ENCODE peak calls at places on chromosomes 3 and 15, in ten cellular contexts. W is right lobe of liver; S is psoas muscle; J is GM23248; N is heart left ventricle; R is naive thymus-derived CD4-positive, alpha-beta T cell; Y is pancreas; A is cardiac muscle cell; K is neuronal stem cell; Z is breast epithelium. P is an unnamed sample.
A peak's percentile ranks its signal among the peaks of the same experiment; 100 is the strongest.

GRCh38 chr15:31489281-31489680 is 162.6 kb downstream of the KLF13 start:
- DNase-seq in W (no peak), S (no peak), J (no peak), N (no peak), R (no peak), Y (no peak), A (no peak), K (no peak), Z (no peak), P (no peak)

GRCh38 chr3:38004415-38005075 is 14.0 kb downstream of the VILL start:
- DNase-seq in W (peak; percentile 81), S (peak; percentile 73), J (peak; percentile 82), N (no peak), R (peak; percentile 37), Y (peak; percentile 71), A (peak; percentile 77), K (no peak), Z (peak; percentile 84), P (peak; percentile 91)

GRCh38 chr3:23704316-23704715 is 101.4 kb upstream of the UBE2E1 start:
- DNase-seq in W (no peak), S (no peak), J (no peak), N (no peak), R (no peak), Y (no peak), A (no peak), K (no peak), Z (no peak), P (no peak)

GRCh38 chr15:65095011-65095746 is 18.6 kb downstream of the KBTBD13 start:
- DNase-seq in W (peak; percentile 76), S (no peak), J (no peak), N (no peak), R (no peak), Y (no peak), A (no peak), K (no peak), Z (no peak), P (no peak)

GRCh38 chr3:10329495-10330015 is 8.6 kb upstream of the SEC13 start:
- DNase-seq in W (peak; percentile 25), S (no peak), J (no peak), N (no peak), R (no peak), Y (no peak), A (no peak), K (no peak), Z (no peak), P (no peak)

GRCh38 chr3:46022909-46023785 is 4.1 kb downstream of the XCR1 start:
- DNase-seq in W (no peak), S (no peak), J (no peak), N (no peak), R (no peak), Y (no peak), A (no peak), K (no peak), Z (no peak), P (no peak)

GRCh38 chr3:57228734-57229505 is 1.4 kb downstream of the APPL1 start:
- DNase-seq in W (no peak), S (no peak), J (peak; percentile 89), N (no peak), R (no peak), Y (no peak), A (no peak), K (no peak), Z (no peak), P (no peak)

GRCh38 chr15:45539680-45540079 is 17.1 kb upstream of the SLC30A4 start:
- DNase-seq in W (no peak), S (no peak), J (no peak), N (no peak), R (no peak), Y (no peak), A (no peak), K (no peak), Z (no peak), P (no peak)

GRCh38 chr3:156792536-156792935 is 33.6 kb upstream of the LEKR1 start:
- DNase-seq in W (no peak), S (no peak), J (no peak), N (no peak), R (no peak), Y (no peak), A (no peak), K (no peak), Z (no peak), P (no peak)

DNA sequence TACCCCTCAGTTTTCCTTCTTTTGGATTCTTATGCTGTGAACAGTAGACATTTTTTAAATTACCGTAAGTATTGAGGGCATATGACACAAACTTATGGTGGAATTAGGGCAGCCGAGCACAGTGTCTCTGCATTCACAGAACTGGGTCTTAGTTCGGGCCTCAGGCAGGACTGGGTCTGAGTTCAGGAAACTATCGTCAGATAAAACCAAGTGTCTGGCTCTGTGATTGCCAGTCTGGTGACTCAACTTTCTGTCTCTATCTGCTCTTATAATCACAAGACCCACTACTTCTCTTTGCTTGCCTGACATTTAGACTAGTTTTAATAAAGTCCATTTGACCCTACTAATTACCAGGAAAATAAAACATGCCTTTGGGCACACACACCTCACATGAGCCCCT is 146.2 kb downstream of the LMLN start:
- DNase-seq in W (no peak), S (no peak), J (no peak), N (no peak), R (no peak), Y (no peak), A (no peak), K (no peak), Z (no peak), P (no peak)
- H3K9me3 ChIP-seq in W (no peaks in the 10 kb centered on the region), S (no peaks in the 10 kb centered on the region), J (no peaks in the 10 kb centered on the region), N (no peaks in the 10 kb centered on the region), R (no peaks in the 10 kb centered on the region), Y (no peaks in the 10 kb centered on the region), A (no peaks in the 10 kb centered on the region), K (no peaks in the 10 kb centered on the region), Z (no peaks in the 10 kb centered on the region), P (no peaks in the 10 kb centered on the region)

GRCh38 chr3:61853912-61854311 is 292.5 kb downstream of the PTPRG start:
- DNase-seq in W (no peak), S (no peak), J (no peak), N (no peak), R (no peak), Y (no peak), A (peak; percentile 23), K (no peak), Z (no peak), P (no peak)

GRCh38 chr3:61844346-61844745 is 283.0 kb downstream of the PTPRG start:
- DNase-seq in W (no peak), S (no peak), J (no peak), N (no peak), R (no peak), Y (no peak), A (no peak), K (no peak), Z (no peak), P (no peak)

GRCh38 chr3:61846488-61846887 is 285.1 kb downstream of the PTPRG start:
- DNase-seq in W (no peak), S (no peak), J (no peak), N (no peak), R (no peak), Y (no peak), A (no peak), K (no peak), Z (no peak), P (no peak)

GRCh38 chr3:61847784-61848462 is 286.6 kb downstream of the PTPRG start:
- DNase-seq in W (peak; percentile 73), S (peak; percentile 50), J (peak; percentile 50), N (peak; percentile 71), R (no peak), Y (peak; percentile 10), A (peak; percentile 78), K (no peak), Z (no peak), P (peak; percentile 48)

DNA sequence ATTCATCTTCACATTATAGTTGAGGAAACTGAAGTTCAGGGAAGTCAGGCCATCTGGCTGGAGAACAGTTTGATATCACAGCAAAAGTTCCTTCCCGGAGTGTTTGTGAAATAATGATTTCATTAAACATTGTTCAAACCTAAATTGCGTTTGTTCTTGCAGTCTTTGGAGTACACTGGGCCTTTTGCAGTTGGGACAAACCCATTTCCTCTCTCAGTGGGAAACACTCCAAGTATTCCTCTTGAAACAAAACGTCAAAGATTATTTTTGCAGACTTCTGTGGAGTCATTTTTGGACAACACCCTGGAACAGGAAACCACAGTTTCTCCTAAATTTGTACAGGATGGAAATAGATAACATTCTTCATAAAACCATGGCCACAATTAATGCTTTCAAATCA is 287.5 kb downstream of the PTPRG start:
- DNase-seq in W (no peak), S (no peak), J (peak; percentile 72), N (no peak), R (no peak), Y (no peak), A (no peak), K (no peak), Z (no peak), P (no peak)
- H3K4me3 ChIP-seq in W (no peak overlapping the region), S (no peak overlapping the region), J (peak overlapping the region; percentile 37), N (no peak overlapping the region), R (no peak overlapping the region), Y (no peak overlapping the region), A (no peak overlapping the region), K (no peak overlapping the region), Z (no peak overlapping the region), P (no peak overlapping the region)

DNA sequence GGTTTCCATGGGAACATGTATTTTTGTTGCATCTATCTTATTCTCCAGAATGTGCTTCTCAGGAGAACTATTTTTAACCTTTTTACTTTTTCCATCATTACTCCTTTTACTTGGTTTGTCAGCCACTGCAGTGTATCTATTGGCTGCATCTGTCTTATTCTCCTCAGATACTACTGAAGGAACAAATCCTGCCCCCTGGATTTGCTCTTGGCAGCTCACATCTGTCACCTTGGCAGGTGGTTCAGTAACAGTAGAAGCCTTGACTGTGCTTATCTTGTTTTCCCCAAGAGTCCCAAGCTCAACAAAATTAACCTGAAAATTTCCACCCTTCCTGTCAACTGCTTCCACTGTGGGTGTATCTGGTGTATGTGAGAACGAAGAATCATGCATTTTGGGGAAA is 106.0 kb downstream of the MAP4 start:
- DNase-seq in W (no peak), S (no peak), J (no peak), N (no peak), R (no peak), Y (no peak), A (no peak), K (no peak), Z (no peak), P (no peak)
- H3K36me3 ChIP-seq in W (no peaks in the 10 kb centered on the region), S (peaks cover 12% of the 10 kb centered on the region), J (peaks cover 46% of the 10 kb centered on the region), N (peaks cover 26% of the 10 kb centered on the region), R (no peaks in the 10 kb centered on the region), Y (no peaks in the 10 kb centered on the region), A (peaks cover 15% of the 10 kb centered on the region), K (peaks cover 6% of the 10 kb centered on the region), Z (no peaks in the 10 kb centered on the region), P (peaks cover 6% of the 10 kb centered on the region)

DNA sequence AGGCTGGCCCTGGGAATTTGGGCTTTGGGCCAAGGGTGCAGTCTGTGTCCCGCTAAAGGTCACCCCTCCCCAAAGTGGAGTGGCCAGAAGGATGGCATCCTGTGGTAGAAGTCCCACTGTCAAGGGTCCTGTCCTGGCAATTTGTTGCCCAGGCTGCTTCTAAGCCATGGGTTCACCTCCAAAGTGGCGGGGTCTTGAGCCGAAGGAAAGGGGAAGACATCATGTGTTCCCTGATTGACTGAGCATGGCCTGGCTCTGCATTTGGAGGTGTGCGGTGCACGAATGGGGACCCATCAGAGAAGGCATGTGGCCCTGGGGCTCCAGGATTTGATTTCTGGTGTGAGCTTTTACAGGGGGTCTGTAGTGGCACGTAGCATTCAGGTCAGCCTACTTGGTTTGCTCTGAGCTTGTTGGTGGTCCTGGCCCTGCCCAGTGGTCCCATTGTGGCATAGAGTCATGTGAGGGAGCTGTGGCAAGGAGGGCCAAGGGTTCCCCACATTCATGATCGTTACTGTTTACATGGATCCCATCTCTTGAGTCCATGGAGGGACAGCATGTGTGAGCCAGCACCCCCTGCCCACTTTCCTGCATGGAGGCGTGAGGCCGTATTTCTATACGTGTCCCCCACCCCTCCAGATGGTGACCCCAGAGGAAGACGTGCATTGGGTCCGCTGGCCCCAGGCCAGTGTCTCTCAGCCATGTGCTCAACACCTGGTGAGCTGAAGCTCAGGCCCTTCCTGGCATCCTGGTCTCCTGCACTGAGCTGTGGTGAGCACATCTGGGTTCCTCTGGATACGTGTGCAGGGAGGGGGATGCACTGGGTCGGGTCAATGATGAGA is 225.1 kb downstream of the SNRPN start:
- DNase-seq in W (peak; percentile 13), S (peak; percentile 7), J (no peak), N (peak; percentile 32), R (no peak), Y (no peak), A (no peak), K (no peak), Z (peak; percentile 6), P (peak; percentile 5)
- H3K9me3 ChIP-seq in W (no peaks in the 10 kb centered on the region), S (peaks cover 2% of the 10 kb centered on the region), J (no peaks in the 10 kb centered on the region), N (no peaks in the 10 kb centered on the region), R (no peaks in the 10 kb centered on the region), Y (no peaks in the 10 kb centered on the region), A (no peaks in the 10 kb centered on the region), K (peaks cover 54% of the 10 kb centered on the region), Z (peaks cover 81% of the 10 kb centered on the region), P (peaks cover 99% of the 10 kb centered on the region)